ENCODE peak calls at places on chromosomes 2 and 18, in six cellular contexts. One of them, this sample, is unnamed.

GRCh38 chr18:8207996-8208395 is 401.2 kb upstream of the RAB12 start:
- DNase-seq in HCT116: no peak
- DNase-seq in Peyer's patch: no peak
- DNase-seq in adrenal gland: no peak
- DNase-seq in right lobe of liver: no peak
- DNase-seq in suprapubic skin: no peak
- DNase-seq in this sample: no peak

GRCh38 chr2:190447766-190448165 is 39.6 kb downstream of the MFSD6 start:
- DNase-seq in Peyer's patch: no peak
- DNase-seq in adrenal gland: no peak
- DNase-seq in right lobe of liver: no peak
- DNase-seq in HCT116: no peak
- DNase-seq in suprapubic skin: no peak
- DNase-seq in this sample: no peak

GRCh38 chr2:144083211-144083610 is 436.7 kb downstream of the ZEB2 start:
- DNase-seq in HCT116: no peak
- DNase-seq in Peyer's patch: no peak
- DNase-seq in suprapubic skin: no peak
- DNase-seq in adrenal gland: no peak
- DNase-seq in right lobe of liver: no peak
- DNase-seq in this sample: no peak

GRCh38 chr2:150532883-150533282 is 45.4 kb upstream of the RND3 start:
- DNase-seq in adrenal gland: no peak
- DNase-seq in suprapubic skin: no peak
- DNase-seq in right lobe of liver: no peak
- DNase-seq in Peyer's patch: no peak
- DNase-seq in HCT116: no peak
- DNase-seq in this sample: no peak

GRCh38 chr2:101612019-101612418 is 85.5 kb upstream of the MAP4K4 start:
- DNase-seq in right lobe of liver: no peak
- DNase-seq in HCT116: no peak
- DNase-seq in suprapubic skin: no peak
- DNase-seq in adrenal gland: no peak
- DNase-seq in Peyer's patch: no peak
- DNase-seq in this sample: no peak

GRCh38 chr2:182887093-182887492 is 20.7 kb upstream of the FRZB start:
- DNase-seq in HCT116: no peak
- DNase-seq in right lobe of liver: no peak
- DNase-seq in Peyer's patch: no peak
- DNase-seq in adrenal gland: no peak
- DNase-seq in suprapubic skin: no peak
- DNase-seq in this sample: no peak

GRCh38 chr2:84494070-84494469 is 22.2 kb upstream of the DNAH6 start:
- DNase-seq in right lobe of liver: no peak
- DNase-seq in adrenal gland: no peak
- DNase-seq in Peyer's patch: no peak
- DNase-seq in suprapubic skin: no peak
- DNase-seq in HCT116: no peak
- DNase-seq in this sample: no peak

GRCh38 chr2:237012577-237013237 is 73.0 kb upstream of the COPS8 start:
- DNase-seq in Peyer's patch: no peak
- DNase-seq in adrenal gland: no peak
- DNase-seq in suprapubic skin: no peak
- DNase-seq in HCT116: no peak
- DNase-seq in right lobe of liver: no peak
- DNase-seq in this sample: no peak

GRCh38 chr2:98036349-98037000 is 40.7 kb upstream of the TMEM131 start:
- DNase-seq in Peyer's patch: no peak
- DNase-seq in suprapubic skin: no peak
- DNase-seq in adrenal gland: no peak
- DNase-seq in HCT116: no peak
- DNase-seq in right lobe of liver: no peak
- DNase-seq in this sample: no peak

GRCh38 chr2:190767821-190768220 is 112.8 kb upstream of the GLS start:
- DNase-seq in HCT116: no peak
- DNase-seq in Peyer's patch: no peak
- DNase-seq in suprapubic skin: no peak
- DNase-seq in right lobe of liver: no peak
- DNase-seq in adrenal gland: no peak
- DNase-seq in this sample: no peak

GRCh38 chr2:188751786-188752185 is 222.4 kb upstream of the COL3A1 start:
- DNase-seq in suprapubic skin: no peak
- DNase-seq in Peyer's patch: no peak
- DNase-seq in right lobe of liver: no peak
- DNase-seq in adrenal gland: no peak
- DNase-seq in HCT116: no peak
- DNase-seq in this sample: no peak

GRCh38 chr2:15561574-15562344 is 625 bp upstream of the NBAS start:
- DNase-seq in adrenal gland: peak; percentile 34
- DNase-seq in HCT116: no peak
- DNase-seq in right lobe of liver: no peak
- DNase-seq in Peyer's patch: peak; percentile 61
- DNase-seq in suprapubic skin: no peak
- DNase-seq in this sample: no peak

GRCh38 chr2:132662742-132663141 is 7.3 kb downstream of the LYPD1 start:
- DNase-seq in Peyer's patch: no peak
- DNase-seq in HCT116: no peak
- DNase-seq in right lobe of liver: no peak
- DNase-seq in suprapubic skin: no peak
- DNase-seq in adrenal gland: no peak
- DNase-seq in this sample: no peak

GRCh38 chr18:8750954-8751415 is 45.6 kb downstream of the MTCL1 start:
- DNase-seq in Peyer's patch: no peak
- DNase-seq in right lobe of liver: no peak
- DNase-seq in suprapubic skin: peak; percentile 78
- DNase-seq in adrenal gland: no peak
- DNase-seq in HCT116: no peak
- DNase-seq in this sample: no peak

GRCh38 chr2:99682280-99683060 is 192.7 kb upstream of the REV1 start:
- DNase-seq in suprapubic skin: no peak
- DNase-seq in adrenal gland: no peak
- DNase-seq in HCT116: no peak
- DNase-seq in right lobe of liver: no peak
- DNase-seq in Peyer's patch: no peak
- DNase-seq in this sample: no peak

GRCh38 chr2:158202151-158202778 is 100.6 kb downstream of the UPP2 start:
- DNase-seq in HCT116: no peak
- DNase-seq in Peyer's patch: no peak
- DNase-seq in suprapubic skin: no peak
- DNase-seq in right lobe of liver: no peak
- DNase-seq in adrenal gland: no peak
- DNase-seq in this sample: no peak

GRCh38 chr2:69618362-69618761 is 25.2 kb downstream of the AAK1 start:
- DNase-seq in HCT116: no peak
- DNase-seq in adrenal gland: peak; percentile 76
- DNase-seq in right lobe of liver: no peak
- DNase-seq in suprapubic skin: no peak
- DNase-seq in Peyer's patch: no peak
- DNase-seq in this sample: no peak

GRCh38 chr2:178860551-178860950 is 53.3 kb upstream of the TTN start:
- DNase-seq in adrenal gland: peak; percentile 66
- DNase-seq in HCT116: no peak
- DNase-seq in right lobe of liver: no peak
- DNase-seq in suprapubic skin: no peak
- DNase-seq in Peyer's patch: no peak
- DNase-seq in this sample: no peak

DNA sequence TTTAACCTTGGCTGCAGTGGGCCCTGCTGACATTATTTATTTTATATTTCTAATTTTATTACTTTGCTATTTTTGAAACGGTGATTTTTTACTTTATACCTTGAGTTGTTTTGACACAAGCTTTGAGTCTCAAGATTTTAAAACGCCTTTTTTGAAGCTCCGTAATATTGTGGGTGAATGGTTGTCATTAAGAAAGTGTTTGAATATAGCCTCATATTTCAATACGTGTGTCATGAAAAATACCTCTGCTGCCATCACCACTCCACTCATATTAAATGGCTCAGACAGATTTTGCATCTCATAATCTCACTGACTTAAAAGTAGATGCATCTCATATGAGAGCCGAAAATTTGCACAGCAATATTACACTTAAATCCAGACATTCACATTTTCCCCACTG is 106.6 kb downstream of the CTNNA2 start:
- DNase-seq in suprapubic skin: no peak
- DNase-seq in right lobe of liver: no peak
- DNase-seq in HCT116: no peak
- DNase-seq in adrenal gland: no peak
- DNase-seq in Peyer's patch: no peak
- DNase-seq in this sample: no peak
- H3K36me3 ChIP-seq in suprapubic skin: no peaks in the 10 kb centered on the region
- H3K36me3 ChIP-seq in right lobe of liver: no peaks in the 10 kb centered on the region
- H3K36me3 ChIP-seq in HCT116: no peaks in the 10 kb centered on the region
- H3K36me3 ChIP-seq in adrenal gland: no peaks in the 10 kb centered on the region
- H3K36me3 ChIP-seq in Peyer's patch: no peaks in the 10 kb centered on the region
- H3K36me3 ChIP-seq in this sample: no peaks in the 10 kb centered on the region

DNA sequence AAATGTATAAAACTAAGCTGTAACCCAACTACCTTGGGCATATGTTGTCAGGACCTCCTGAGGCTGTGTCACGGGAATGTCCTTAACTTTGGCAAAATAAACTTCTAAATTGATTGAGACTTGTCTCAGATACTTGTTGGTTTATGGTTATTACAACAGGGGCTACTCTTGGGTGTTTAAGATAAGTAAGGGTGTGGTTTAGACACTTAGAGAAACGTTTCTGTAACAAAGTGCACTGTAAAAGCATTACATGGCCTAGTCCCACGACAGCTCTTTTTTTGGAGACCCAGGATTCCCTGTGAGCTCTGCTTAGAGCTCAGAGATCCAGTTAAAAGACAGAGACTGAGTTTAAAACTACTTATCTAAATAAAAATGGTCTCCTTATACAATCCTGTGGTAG is 32.3 kb upstream of the LIPG start:
- DNase-seq in adrenal gland: no peak
- DNase-seq in right lobe of liver: no peak
- DNase-seq in Peyer's patch: no peak
- DNase-seq in suprapubic skin: no peak
- DNase-seq in HCT116: no peak
- DNase-seq in this sample: no peak
- TF ChIP-seq POLR2A in adrenal gland: no peak
- TF ChIP-seq POLR2A in right lobe of liver: no peak
- TF ChIP-seq POLR2A in Peyer's patch: no peak
- TF ChIP-seq POLR2A in suprapubic skin: no peak
- TF ChIP-seq POLR2A in HCT116: no peak
- TF ChIP-seq POLR2A in this sample: no peak

GRCh38 chr18:34077599-34077998 is 147.1 kb downstream of the NOL4 start:
- DNase-seq in Peyer's patch: no peak
- DNase-seq in right lobe of liver: no peak
- DNase-seq in suprapubic skin: no peak
- DNase-seq in HCT116: no peak
- DNase-seq in adrenal gland: no peak
- DNase-seq in this sample: no peak
- TF ChIP-seq CTCF in Peyer's patch: peak; percentile 30
- TF ChIP-seq CTCF in right lobe of liver: peak; percentile 43
- TF ChIP-seq CTCF in suprapubic skin: no peak
- TF ChIP-seq CTCF in HCT116: no peak
- TF ChIP-seq CTCF in adrenal gland: no peak
- TF ChIP-seq CTCF in this sample: no peak

GRCh38 chr2:233118601-233119000 is 58.5 kb downstream of the INPP5D start:
- DNase-seq in suprapubic skin: peak; percentile 45
- DNase-seq in HCT116: no peak
- DNase-seq in right lobe of liver: no peak
- DNase-seq in adrenal gland: no peak
- DNase-seq in Peyer's patch: no peak
- DNase-seq in this sample: no peak
- H3K36me3 ChIP-seq in suprapubic skin: no peaks in the 10 kb centered on the region
- H3K36me3 ChIP-seq in HCT116: no peaks in the 10 kb centered on the region
- H3K36me3 ChIP-seq in right lobe of liver: no peaks in the 10 kb centered on the region
- H3K36me3 ChIP-seq in adrenal gland: no peaks in the 10 kb centered on the region
- H3K36me3 ChIP-seq in Peyer's patch: no peaks in the 10 kb centered on the region
- H3K36me3 ChIP-seq in this sample: no peaks in the 10 kb centered on the region

GRCh38 chr2:207844648-207845047 is 74.9 kb upstream of the FZD5 start:
- DNase-seq in HCT116: no peak
- DNase-seq in suprapubic skin: no peak
- DNase-seq in adrenal gland: no peak
- DNase-seq in Peyer's patch: no peak
- DNase-seq in right lobe of liver: no peak
- DNase-seq in this sample: no peak
- TF ChIP-seq POLR2A in HCT116: no peak
- TF ChIP-seq POLR2A in suprapubic skin: no peak
- TF ChIP-seq POLR2A in adrenal gland: no peak
- TF ChIP-seq POLR2A in Peyer's patch: no peak
- TF ChIP-seq POLR2A in right lobe of liver: no peak
- TF ChIP-seq POLR2A in this sample: no peak